ENCODE peak calls at places on chromosomes 3 and 15, in ten cellular contexts. One of them, this sample, is unnamed.

GRCh38 chr15:70279096-70279495 is 181.4 kb upstream of the TLE3 start:
- DNase-seq in ovary: peak; percentile 4
- DNase-seq in A549: no peak
- DNase-seq in HCT116: no peak
- DNase-seq in esophagus muscularis mucosa: no peak
- DNase-seq in endothelial cell of umbilical vein: no peak
- DNase-seq in Peyer's patch: no peak
- DNase-seq in right lobe of liver: no peak
- DNase-seq in IMR-90: no peak
- DNase-seq in suprapubic skin: no peak
- DNase-seq in this sample: no peak

GRCh38 chr3:37124431-37124830 is 50.0 kb downstream of the LRRFIP2 start:
- DNase-seq in Peyer's patch: no peak
- DNase-seq in right lobe of liver: no peak
- DNase-seq in endothelial cell of umbilical vein: no peak
- DNase-seq in esophagus muscularis mucosa: no peak
- DNase-seq in IMR-90: no peak
- DNase-seq in A549: no peak
- DNase-seq in suprapubic skin: no peak
- DNase-seq in ovary: no peak
- DNase-seq in HCT116: no peak
- DNase-seq in this sample: peak; percentile 66

GRCh38 chr3:72970942-72971341 is 25.7 kb upstream of the PPP4R2 start:
- DNase-seq in endothelial cell of umbilical vein: no peak
- DNase-seq in right lobe of liver: no peak
- DNase-seq in A549: no peak
- DNase-seq in esophagus muscularis mucosa: no peak
- DNase-seq in Peyer's patch: no peak
- DNase-seq in suprapubic skin: no peak
- DNase-seq in ovary: no peak
- DNase-seq in IMR-90: no peak
- DNase-seq in HCT116: no peak
- DNase-seq in this sample: no peak

GRCh38 chr15:96340611-96341464 is 10.3 kb downstream of the NR2F2 start:
- DNase-seq in suprapubic skin: no peak
- DNase-seq in esophagus muscularis mucosa: peak; percentile 89
- DNase-seq in IMR-90: peak; percentile 73
- DNase-seq in right lobe of liver: peak; percentile 52
- DNase-seq in HCT116: no peak
- DNase-seq in ovary: peak; percentile 58
- DNase-seq in A549: peak; percentile 86
- DNase-seq in Peyer's patch: no peak
- DNase-seq in endothelial cell of umbilical vein: peak; percentile 30
- DNase-seq in this sample: no peak

GRCh38 chr3:39712413-39713048 is 96.9 kb upstream of the MYRIP start:
- DNase-seq in ovary: no peak
- DNase-seq in Peyer's patch: no peak
- DNase-seq in esophagus muscularis mucosa: no peak
- DNase-seq in IMR-90: no peak
- DNase-seq in endothelial cell of umbilical vein: no peak
- DNase-seq in HCT116: no peak
- DNase-seq in A549: no peak
- DNase-seq in right lobe of liver: no peak
- DNase-seq in suprapubic skin: no peak
- DNase-seq in this sample: no peak

GRCh38 chr3:150429767-150430166 is 21.7 kb downstream of the TSC22D2 start:
- DNase-seq in Peyer's patch: no peak
- DNase-seq in HCT116: no peak
- DNase-seq in IMR-90: no peak
- DNase-seq in ovary: no peak
- DNase-seq in endothelial cell of umbilical vein: no peak
- DNase-seq in right lobe of liver: no peak
- DNase-seq in esophagus muscularis mucosa: no peak
- DNase-seq in A549: no peak
- DNase-seq in suprapubic skin: no peak
- DNase-seq in this sample: no peak

GRCh38 chr3:144762091-144762490 is 790.5 kb downstream of the DIPK2A start:
- DNase-seq in ovary: no peak
- DNase-seq in IMR-90: no peak
- DNase-seq in A549: no peak
- DNase-seq in HCT116: no peak
- DNase-seq in esophagus muscularis mucosa: no peak
- DNase-seq in suprapubic skin: no peak
- DNase-seq in Peyer's patch: no peak
- DNase-seq in right lobe of liver: no peak
- DNase-seq in endothelial cell of umbilical vein: no peak
- DNase-seq in this sample: no peak

GRCh38 chr15:42802168-42802567 is 65.2 kb upstream of the CDAN1 start:
- DNase-seq in suprapubic skin: no peak
- DNase-seq in right lobe of liver: no peak
- DNase-seq in endothelial cell of umbilical vein: no peak
- DNase-seq in Peyer's patch: no peak
- DNase-seq in A549: no peak
- DNase-seq in HCT116: no peak
- DNase-seq in esophagus muscularis mucosa: no peak
- DNase-seq in IMR-90: no peak
- DNase-seq in ovary: no peak
- DNase-seq in this sample: no peak

GRCh38 chr3:53880396-53881345 is 1.3 kb downstream of the ACTR8 start:
- DNase-seq in right lobe of liver: no peak
- DNase-seq in ovary: no peak
- DNase-seq in A549: no peak
- DNase-seq in IMR-90: peak; percentile 42
- DNase-seq in Peyer's patch: no peak
- DNase-seq in endothelial cell of umbilical vein: no peak
- DNase-seq in HCT116: no peak
- DNase-seq in esophagus muscularis mucosa: no peak
- DNase-seq in suprapubic skin: no peak
- DNase-seq in this sample: no peak

GRCh38 chr3:53884623-53885022 is 2.7 kb upstream of the ACTR8 start:
- DNase-seq in IMR-90: no peak
- DNase-seq in right lobe of liver: no peak
- DNase-seq in esophagus muscularis mucosa: no peak
- DNase-seq in Peyer's patch: no peak
- DNase-seq in HCT116: no peak
- DNase-seq in A549: no peak
- DNase-seq in endothelial cell of umbilical vein: no peak
- DNase-seq in ovary: no peak
- DNase-seq in suprapubic skin: no peak
- DNase-seq in this sample: no peak

GRCh38 chr3:53885239-53885638 is 3.3 kb upstream of the ACTR8 start:
- DNase-seq in ovary: no peak
- DNase-seq in IMR-90: peak; percentile 61
- DNase-seq in endothelial cell of umbilical vein: no peak
- DNase-seq in esophagus muscularis mucosa: no peak
- DNase-seq in suprapubic skin: no peak
- DNase-seq in HCT116: no peak
- DNase-seq in Peyer's patch: no peak
- DNase-seq in right lobe of liver: no peak
- DNase-seq in A549: no peak
- DNase-seq in this sample: no peak

GRCh38 chr3:53883008-53883407 is 1.1 kb upstream of the ACTR8 start:
- DNase-seq in suprapubic skin: no peak
- DNase-seq in Peyer's patch: no peak
- DNase-seq in IMR-90: no peak
- DNase-seq in ovary: no peak
- DNase-seq in esophagus muscularis mucosa: no peak
- DNase-seq in HCT116: no peak
- DNase-seq in endothelial cell of umbilical vein: no peak
- DNase-seq in A549: no peak
- DNase-seq in right lobe of liver: no peak
- DNase-seq in this sample: no peak

GRCh38 chr3:53881691-53882593 is at the start of gene ACTR8:
- DNase-seq in Peyer's patch: peak; percentile 81
- DNase-seq in IMR-90: peak; percentile 77
- DNase-seq in ovary: peak; percentile 82
- DNase-seq in right lobe of liver: peak; percentile 88
- DNase-seq in A549: peak; percentile 52
- DNase-seq in endothelial cell of umbilical vein: peak; percentile 91
- DNase-seq in suprapubic skin: peak; percentile 90
- DNase-seq in HCT116: peak; percentile 58
- DNase-seq in esophagus muscularis mucosa: peak; percentile 95
- DNase-seq in this sample: peak; percentile 87
- TF ChIP-seq POLR2A in Peyer's patch: peak; percentile 63
- TF ChIP-seq POLR2A in IMR-90: peak; percentile 81
- TF ChIP-seq POLR2A in ovary: peak; percentile 46
- TF ChIP-seq POLR2A in right lobe of liver: peak; percentile 55
- TF ChIP-seq POLR2A in A549: peak; percentile 92
- TF ChIP-seq POLR2A in endothelial cell of umbilical vein: peak; percentile 93
- TF ChIP-seq POLR2A in suprapubic skin: no peak
- TF ChIP-seq POLR2A in HCT116: peak; percentile 70
- TF ChIP-seq POLR2A in esophagus muscularis mucosa: no peak
- TF ChIP-seq POLR2A in this sample: peak; percentile 79

DNA sequence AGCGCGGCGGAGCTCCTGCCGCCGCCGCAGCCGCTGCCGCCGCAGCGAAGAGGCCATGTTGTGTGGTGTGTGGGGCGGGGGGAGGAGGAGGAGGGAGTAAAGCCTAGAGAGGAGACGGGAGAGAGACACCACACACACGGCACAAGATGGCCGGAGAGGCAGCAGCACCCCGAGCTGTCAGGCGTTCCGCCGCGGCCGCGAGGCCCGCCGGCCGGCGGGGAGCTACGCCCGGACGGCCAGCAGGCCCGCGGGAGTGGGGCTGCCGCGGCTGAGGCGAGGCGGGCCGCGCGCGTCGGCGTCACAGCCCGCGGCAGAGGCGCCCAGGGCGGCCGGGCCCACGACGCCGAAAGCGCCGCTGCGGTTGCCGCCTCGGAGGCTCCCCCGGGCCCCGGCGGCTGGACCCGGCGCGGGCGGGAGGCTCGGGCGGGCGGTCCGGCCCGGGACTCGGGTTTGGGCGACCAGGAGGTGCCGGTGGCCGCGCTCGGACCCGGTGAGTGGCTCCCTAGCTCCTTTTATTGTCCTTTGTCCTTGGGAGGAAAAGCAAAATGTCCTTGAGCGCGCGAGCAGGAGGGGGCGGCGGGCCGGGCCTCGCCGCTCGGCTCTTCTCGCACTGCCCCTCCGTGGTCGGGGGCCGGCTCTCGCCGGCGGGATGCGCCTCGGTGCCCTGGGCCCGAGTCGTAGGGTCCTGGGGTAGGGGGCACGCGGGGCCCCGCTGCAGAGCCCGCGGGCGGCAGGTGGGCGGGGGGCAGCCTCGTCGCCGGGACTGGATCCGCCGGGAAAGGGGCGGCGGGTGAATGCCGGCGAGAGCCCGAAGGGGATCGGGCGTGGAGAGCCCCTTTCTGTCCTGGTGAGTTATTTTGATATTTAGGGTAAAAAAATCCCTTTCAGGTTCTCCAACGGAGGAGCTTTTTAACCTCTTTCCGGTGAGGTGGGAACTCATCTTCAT is 17.2 kb upstream of the CHD2 start:
- DNase-seq in ovary: peak; percentile 49
- DNase-seq in right lobe of liver: peak; percentile 63
- DNase-seq in esophagus muscularis mucosa: no peak
- DNase-seq in A549: no peak
- DNase-seq in endothelial cell of umbilical vein: no peak
- DNase-seq in suprapubic skin: peak; percentile 74
- DNase-seq in HCT116: no peak
- DNase-seq in Peyer's patch: peak; percentile 94
- DNase-seq in IMR-90: no peak
- DNase-seq in this sample: peak; percentile 74
- TF ChIP-seq POLR2A in ovary: peak; percentile 93
- TF ChIP-seq POLR2A in right lobe of liver: peak; percentile 93
- TF ChIP-seq POLR2A in esophagus muscularis mucosa: peak; percentile 95
- TF ChIP-seq POLR2A in A549: peak; percentile 100
- TF ChIP-seq POLR2A in endothelial cell of umbilical vein: peak; percentile 86
- TF ChIP-seq POLR2A in suprapubic skin: peak; percentile 96
- TF ChIP-seq POLR2A in HCT116: peak; percentile 38
- TF ChIP-seq POLR2A in Peyer's patch: peak; percentile 72
- TF ChIP-seq POLR2A in IMR-90: peak; percentile 98
- TF ChIP-seq POLR2A in this sample: no peak

DNA sequence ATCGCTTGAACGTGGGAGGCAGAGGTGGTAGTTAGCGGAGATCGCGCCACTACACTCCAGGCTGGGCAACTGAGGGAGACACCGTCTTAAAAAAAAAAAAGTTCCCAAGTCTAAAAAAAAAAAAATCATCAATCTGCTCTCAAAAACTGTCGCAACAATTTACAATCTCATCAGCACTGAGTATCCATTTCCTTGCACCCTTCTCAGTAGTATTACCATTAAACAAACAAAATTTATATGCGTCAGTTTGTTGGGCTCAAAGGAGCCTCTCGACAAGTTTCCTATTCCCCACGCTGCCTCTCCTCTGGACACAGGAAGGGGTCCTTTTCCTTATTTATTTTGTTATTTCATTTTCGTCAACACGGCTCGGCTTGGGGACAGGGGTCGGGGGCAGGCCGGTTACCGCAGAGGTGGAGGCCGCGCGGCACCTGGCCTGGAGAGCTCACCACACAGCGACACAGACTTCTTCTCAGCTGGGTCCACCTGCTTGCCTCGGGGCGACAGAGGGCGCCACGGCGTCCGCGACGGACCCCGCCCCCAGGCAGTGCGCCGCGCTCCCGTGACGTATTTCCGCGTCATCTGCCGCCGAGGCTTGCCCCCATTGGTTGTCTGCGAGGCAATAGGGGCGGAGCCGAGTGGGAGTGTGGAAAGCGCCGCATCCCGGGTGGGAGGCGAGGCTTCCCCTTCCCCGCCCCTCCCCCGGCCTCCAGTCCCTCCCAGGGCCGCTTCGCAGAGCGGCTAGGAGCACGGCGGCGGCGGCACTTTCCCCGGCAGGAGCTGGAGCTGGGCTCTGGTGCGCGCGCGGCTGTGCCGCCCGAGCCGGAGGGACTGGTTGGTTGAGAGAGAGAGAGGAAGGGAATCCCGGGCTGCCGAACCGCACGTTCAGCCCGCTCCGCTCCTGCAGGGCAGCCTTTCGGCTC is at the start of gene MAP2K1:
- DNase-seq in Peyer's patch: peak; percentile 97
- DNase-seq in IMR-90: peak; percentile 96
- DNase-seq in A549: peak; percentile 97
- DNase-seq in endothelial cell of umbilical vein: peak; percentile 98
- DNase-seq in esophagus muscularis mucosa: peak; percentile 99
- DNase-seq in right lobe of liver: peak; percentile 99
- DNase-seq in ovary: peak; percentile 99
- DNase-seq in suprapubic skin: peak; percentile 98
- DNase-seq in HCT116: peak; percentile 90
- DNase-seq in this sample: peak; percentile 98
- TF ChIP-seq POLR2A in Peyer's patch: peak; percentile 86
- TF ChIP-seq POLR2A in IMR-90: peak; percentile 93
- TF ChIP-seq POLR2A in A549: peak; percentile 70
- TF ChIP-seq POLR2A in endothelial cell of umbilical vein: peak; percentile 46
- TF ChIP-seq POLR2A in esophagus muscularis mucosa: peak; percentile 43
- TF ChIP-seq POLR2A in right lobe of liver: peak; percentile 88
- TF ChIP-seq POLR2A in ovary: peak; percentile 52
- TF ChIP-seq POLR2A in suprapubic skin: no peak
- TF ChIP-seq POLR2A in HCT116: peak; percentile 52
- TF ChIP-seq POLR2A in this sample: peak; percentile 85

DNA sequence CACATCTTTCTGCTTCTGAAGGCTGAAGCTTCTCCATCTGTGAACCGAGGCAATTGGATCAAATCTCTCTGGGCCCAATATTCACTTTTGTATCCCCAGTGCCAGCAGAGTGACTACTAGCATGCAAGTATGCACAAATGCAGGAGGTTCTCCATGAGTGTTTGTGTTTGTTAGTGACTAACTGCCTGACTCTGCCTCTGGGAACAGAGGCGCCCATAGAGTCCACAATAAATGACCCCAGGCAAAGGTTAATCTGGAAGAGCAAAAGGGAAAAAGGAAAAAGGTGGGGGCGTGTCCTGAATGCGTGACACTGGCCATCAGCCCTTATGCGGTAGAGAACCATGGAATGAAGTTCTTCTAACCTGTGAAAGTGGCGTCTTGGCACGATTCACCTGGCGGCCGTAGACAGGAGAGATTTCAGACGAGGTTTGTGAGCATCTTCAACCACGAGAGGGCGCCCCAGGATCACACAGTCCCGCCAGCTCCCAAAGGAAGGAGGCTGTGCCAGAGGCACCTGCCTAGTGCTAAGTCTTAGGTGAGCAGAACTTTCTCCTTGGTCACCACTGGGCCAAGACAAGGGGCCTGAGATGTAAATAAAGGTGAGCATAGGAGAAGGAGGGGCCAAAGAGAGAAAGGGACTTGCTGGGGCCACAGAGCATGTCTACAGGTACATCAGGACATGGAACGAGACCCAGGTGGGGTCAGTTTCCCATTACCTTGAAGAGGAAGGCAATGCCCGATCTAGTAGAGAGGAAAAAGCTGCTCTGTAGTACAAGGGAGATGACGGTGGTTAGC is 44.2 kb downstream of the RBPMS2 start:
- DNase-seq in A549: peak; percentile 77
- DNase-seq in right lobe of liver: peak; percentile 90
- DNase-seq in endothelial cell of umbilical vein: peak; percentile 67
- DNase-seq in esophagus muscularis mucosa: no peak
- DNase-seq in HCT116: peak; percentile 75
- DNase-seq in ovary: peak; percentile 91
- DNase-seq in IMR-90: peak; percentile 59
- DNase-seq in suprapubic skin: peak; percentile 90
- DNase-seq in Peyer's patch: peak; percentile 88
- DNase-seq in this sample: peak; percentile 89
- TF ChIP-seq POLR2A in A549: no peak
- TF ChIP-seq POLR2A in right lobe of liver: no peak
- TF ChIP-seq POLR2A in endothelial cell of umbilical vein: no peak
- TF ChIP-seq POLR2A in esophagus muscularis mucosa: no peak
- TF ChIP-seq POLR2A in HCT116: no peak
- TF ChIP-seq POLR2A in ovary: no peak
- TF ChIP-seq POLR2A in IMR-90: peak; percentile 29
- TF ChIP-seq POLR2A in suprapubic skin: no peak
- TF ChIP-seq POLR2A in Peyer's patch: no peak
- TF ChIP-seq POLR2A in this sample: no peak